ENCODE peak calls at places on chromosomes 3 and 15, in four cellular contexts. M is tibial nerve, C is body of pancreas, Z is dorsolateral prefrontal cortex. Q is an unnamed sample.

GRCh38 chr3:17129550-17129949 is 244.8 kb downstream of the PLCL2 start:
- DNase-seq in M (no peak), C (no peak), Z (no peak), Q (no peak)

GRCh38 chr15:57509121-57509520 is 82.6 kb upstream of the MYZAP start:
- DNase-seq in M (no peak), C (no peak), Z (no peak), Q (no peak)

GRCh38 chr15:63015618-63016017 is 26.9 kb upstream of the TPM1 start:
- DNase-seq in M (no peak), C (no peak), Z (no peak), Q (peak; percentile 61)

GRCh38 chr15:96410175-96411055 is 79.9 kb downstream of the NR2F2 start:
- DNase-seq in M (no peak), C (no peak), Z (no peak), Q (no peak)

GRCh38 chr3:66615643-66616301 is 115.0 kb upstream of the LRIG1 start:
- DNase-seq in M (no peak), C (no peak), Z (no peak), Q (no peak)

GRCh38 chr3:72142028-72142427 is 357.1 kb upstream of the PROK2 start:
- DNase-seq in M (no peak), C (no peak), Z (no peak), Q (no peak)

GRCh38 chr15:96553931-96554330 is 223.4 kb downstream of the NR2F2 start:
- DNase-seq in M (no peak), C (no peak), Z (no peak), Q (no peak)

GRCh38 chr3:13277860-13278531 is 142.1 kb downstream of the NUP210 start:
- DNase-seq in M (no peak), C (no peak), Z (no peak), Q (no peak)

GRCh38 chr15:36814085-36814484 is 234.7 kb downstream of the CDIN1 start:
- DNase-seq in M (no peak), C (no peak), Z (no peak), Q (no peak)

GRCh38 chr3:100972293-100972692 is 20.9 kb downstream of the ABI3BP start:
- DNase-seq in M (no peak), C (no peak), Z (no peak), Q (no peak)

DNA sequence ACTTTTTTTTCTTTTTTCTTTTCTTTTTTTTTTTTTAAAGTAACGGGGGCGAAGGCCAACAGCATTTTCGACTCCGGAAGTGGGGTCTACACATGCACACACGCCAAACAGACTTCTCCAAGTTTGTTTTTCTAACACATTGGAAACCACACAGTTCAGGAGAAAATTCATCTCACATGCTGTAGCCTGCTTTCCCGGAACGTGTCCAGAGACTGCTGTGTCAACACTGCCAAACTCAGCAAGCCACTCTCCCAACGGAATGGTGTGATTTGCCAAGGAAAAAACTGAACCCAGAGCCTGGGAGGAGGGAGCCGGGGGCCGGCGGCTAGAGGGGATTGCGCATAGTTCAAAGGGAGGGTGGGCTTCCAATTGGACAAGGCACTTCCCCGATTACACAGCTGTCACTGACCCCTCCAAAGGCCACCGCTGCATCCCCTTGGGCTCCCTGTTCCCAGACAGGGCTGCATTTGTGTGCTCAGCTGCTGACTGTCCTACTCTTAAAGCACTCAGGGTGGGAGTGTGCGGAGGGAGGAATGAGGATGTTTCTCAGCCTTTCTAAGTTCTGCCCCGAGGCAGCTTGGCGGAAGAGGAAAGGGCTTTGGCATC is 256.1 kb downstream of the ZNF621 start:
- DNase-seq in M (peak; percentile 31), C (peak; percentile 27), Z (no peak), Q (no peak)
- TF ChIP-seq CTCF in M (no peak), C (no peak), Z (no peak), Q (no peak)

GRCh38 chr3:39260957-39261356 is 18.9 kb downstream of the CX3CR1 start:
- DNase-seq in M (peak; percentile 74), C (peak; percentile 34), Z (peak; percentile 72), Q (peak; percentile 90)
- TF ChIP-seq CTCF in M (peak; percentile 15), C (peak; percentile 8), Z (peak; percentile 7), Q (peak; percentile 60)

GRCh38 chr3:127092776-127093175 is 100.2 kb upstream of the PRR23E start:
- DNase-seq in M (no peak), C (no peak), Z (no peak), Q (no peak)
- TF ChIP-seq CTCF in M (no peak), C (no peak), Z (no peak), Q (no peak)

DNA sequence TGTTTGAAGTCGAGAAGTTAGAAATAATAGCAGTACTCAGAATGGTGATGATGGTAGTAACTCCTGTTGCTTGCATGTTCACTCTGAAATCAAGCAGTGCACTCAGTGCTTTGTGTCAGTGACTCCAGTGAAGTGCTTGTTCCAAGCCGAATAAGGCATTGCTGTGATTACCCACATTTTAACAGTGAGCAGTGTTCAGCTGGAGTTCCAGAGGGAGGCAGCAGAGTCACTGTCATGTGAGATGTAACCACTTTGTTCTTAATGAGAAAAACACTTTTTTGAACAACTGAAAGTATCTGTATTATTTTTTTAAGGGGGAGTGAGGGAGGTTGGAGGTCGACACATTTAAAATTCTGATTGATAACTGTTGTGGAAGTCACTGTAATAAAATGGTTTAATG is 3.7 kb downstream of the MDFIC2 start:
- DNase-seq in M (no peak), C (no peak), Z (peak; percentile 30), Q (no peak)
- TF ChIP-seq CTCF in M (no peak), C (no peak), Z (no peak), Q (no peak)

DNA sequence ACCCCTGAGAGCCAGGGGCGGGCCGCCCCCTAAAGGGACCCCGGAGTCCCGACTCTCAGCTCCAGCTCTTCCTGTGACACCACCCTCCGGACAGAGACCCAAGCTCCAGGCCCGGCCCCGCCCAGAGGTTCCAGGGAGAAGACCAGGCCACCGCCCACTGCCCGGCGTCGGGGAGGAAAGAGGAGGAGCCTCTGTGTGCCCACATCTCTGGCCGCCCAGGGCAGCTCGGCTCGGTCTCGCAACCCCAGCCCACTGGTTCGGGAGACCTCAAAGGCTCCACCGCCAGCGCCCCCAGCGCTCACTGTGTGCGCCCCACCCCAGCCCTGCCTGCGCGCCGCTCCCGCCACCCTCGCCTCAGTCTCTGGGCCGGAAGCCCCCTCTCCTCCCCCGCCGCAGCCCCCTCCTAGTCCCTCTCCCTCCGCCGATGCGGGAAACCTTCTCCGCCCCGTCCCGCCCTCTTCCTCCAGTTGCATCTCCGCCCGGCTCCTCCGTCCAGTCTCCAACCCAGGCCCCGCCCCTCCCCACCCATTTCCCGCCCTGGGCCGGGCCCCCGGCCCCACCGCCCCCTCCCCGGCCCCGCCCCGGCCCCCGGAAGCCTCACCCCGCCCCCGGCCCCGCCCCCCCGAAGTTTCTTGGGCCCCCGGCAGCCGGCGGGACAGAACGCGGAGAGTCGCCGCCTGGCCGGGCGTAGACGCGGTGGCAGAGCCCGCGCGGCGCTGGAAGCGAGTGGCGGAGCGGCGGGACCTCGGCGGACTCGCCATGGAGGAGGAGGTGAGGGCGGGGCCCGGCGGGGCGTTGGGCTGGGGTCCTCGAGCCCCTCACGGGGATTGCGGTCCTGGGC is at the start of gene PLEKHO2:
- DNase-seq in M (peak; percentile 94), C (peak; percentile 89), Z (peak; percentile 83), Q (peak; percentile 98)
- TF ChIP-seq CTCF in M (no peak), C (peak; percentile 21), Z (peak; percentile 10), Q (no peak)

DNA sequence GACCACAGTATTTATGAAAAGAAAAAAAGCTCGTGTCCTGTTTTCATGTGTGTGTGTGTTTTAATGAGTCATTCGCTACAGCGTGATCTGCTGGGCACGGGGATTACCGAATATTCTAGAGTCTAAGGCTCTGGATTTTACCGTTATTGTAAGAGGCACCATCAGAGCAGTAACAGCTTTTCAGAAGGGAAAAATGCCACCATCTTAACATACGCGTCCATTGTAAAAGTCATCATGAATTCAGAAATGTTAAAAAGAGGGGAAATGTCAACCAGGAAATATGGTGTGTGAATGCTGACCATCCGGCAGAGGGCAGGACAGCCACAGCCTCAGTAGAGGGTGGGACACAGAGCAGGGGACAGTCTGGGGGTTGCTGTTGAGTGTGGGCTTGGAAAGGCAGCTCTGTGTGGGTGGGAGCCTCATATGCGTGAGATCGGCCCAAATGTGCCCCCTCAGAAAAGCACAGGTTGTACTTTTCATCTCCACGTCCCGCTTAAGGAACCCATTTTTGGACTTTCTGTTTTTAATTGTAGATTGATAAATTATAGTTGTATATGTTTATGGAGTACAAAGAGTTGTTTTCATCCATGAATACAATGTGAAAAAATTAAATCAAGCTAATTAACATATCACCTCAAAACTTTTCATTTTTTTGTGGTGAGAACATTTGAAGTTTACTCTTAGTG is 69.6 kb downstream of the ASB7 start:
- DNase-seq in M (no peak), C (no peak), Z (no peak), Q (peak; percentile 49)
- TF ChIP-seq CTCF in M (peak; percentile 47), C (peak; percentile 53), Z (peak; percentile 40), Q (peak; percentile 70)

GRCh38 chr3:10392906-10393461 is 72.1 kb upstream of the SEC13 start:
- DNase-seq in M (no peak), C (no peak), Z (peak; percentile 27), Q (no peak)

GRCh38 chr3:10393514-10393913 is 72.6 kb upstream of the SEC13 start:
- DNase-seq in M (no peak), C (no peak), Z (peak; percentile 37), Q (no peak)

GRCh38 chr3:10390641-10391373 is 69.9 kb upstream of the SEC13 start:
- DNase-seq in M (no peak), C (no peak), Z (no peak), Q (no peak)

GRCh38 chr3:10391391-10391790 is 70.5 kb upstream of the SEC13 start:
- DNase-seq in M (no peak), C (no peak), Z (no peak), Q (no peak)

GRCh38 chr3:10392244-10392643 is 71.3 kb upstream of the SEC13 start:
- DNase-seq in M (no peak), C (no peak), Z (no peak), Q (no peak)
- TF ChIP-seq CTCF in M (no peak), C (no peak), Z (no peak), Q (no peak)

Q was measured in RWPE1.